ENCODE peak calls at places on chromosome 10, in four cellular contexts. F, W, T and H are unnamed samples.

GRCh38 chr10:42999385-43000020 is 77.4 kb upstream of the RET start:
- DNase-seq in F (no peak), W (no peak), T (no peak), H (no peak)

GRCh38 chr10:33735463-33735862 is 401.0 kb upstream of the NRP1 start:
- DNase-seq in T (peak), W (peak), F (no peak), H (no peak)

GRCh38 chr10:16545126-16545736 is 23.6 kb upstream of the C1QL3 start:
- DNase-seq in F (peak), T (peak), W (peak), H (peak)

GRCh38 chr10:104321226-104321625 is 17.0 kb downstream of the ITPRIP start:
- DNase-seq in W (peak), F (no peak), T (no peak), H (no peak)

GRCh38 chr10:128704716-128705115 is 578.5 kb upstream of the MKI67 start:
- DNase-seq in T (peak), F (no peak), W (no peak), H (peak)

GRCh38 chr10:17394854-17395253 is 59.5 kb downstream of the ST8SIA6 start:
- DNase-seq in W (no peak), T (no peak), F (no peak), H (no peak)

GRCh38 chr10:52050429-52051047 is 263.5 kb upstream of the DKK1 start:
- DNase-seq in W (no peak), F (no peak), T (no peak), H (peak)

GRCh38 chr10:78764846-78765430 is 303.8 kb upstream of the ZMIZ1 start:
- DNase-seq in T (no peak), F (no peak), W (no peak), H (no peak)

GRCh38 chr10:110918269-110918632 is 729 bp downstream of the BBIP1 start:
- DNase-seq in W (peak), F (peak), T (no peak), H (peak)

GRCh38 chr10:59606551-59606961 is 103.1 kb downstream of the SLC16A9 start:
- DNase-seq in W (peak), F (peak), T (peak), H (peak)

GRCh38 chr10:77849039-77849664 is 77.4 kb downstream of the DLG5 start:
- DNase-seq in W (peak), T (no peak), F (no peak), H (no peak)

GRCh38 chr10:35585903-35586535 is 19.1 kb upstream of the GJD4 start:
- DNase-seq in T (no peak), W (no peak), F (no peak), H (peak)

GRCh38 chr10:119207713-119208552 is 562 bp downstream of the GRK5 start:
- DNase-seq in T (peak), W (peak), F (no peak), H (peak)

GRCh38 chr10:98560585-98560984 is 113.8 kb upstream of the HPS1 start:
- DNase-seq in F (no peak), T (no peak), W (no peak), H (no peak)

GRCh38 chr10:6409982-6410694 is 169.9 kb downstream of the PRKCQ start:
- DNase-seq in T (peak), F (peak), W (peak), H (no peak)

GRCh38 chr10:488933-489215 is 200.6 kb downstream of the DIP2C start:
- DNase-seq in F (no peak), W (no peak), T (no peak), H (no peak)

GRCh38 chr10:11018426-11018818 is 750 bp downstream of the CELF2 start:
- DNase-seq in T (no peak), F (no peak), W (no peak), H (no peak)

GRCh38 chr10:95423327-95424005 is 132.7 kb upstream of the PDLIM1 start:
- DNase-seq in W (no peak), F (no peak), T (no peak), H (no peak)

GRCh38 chr10:95425592-95426465 is 135.0 kb upstream of the PDLIM1 start:
- DNase-seq in W (no peak), F (no peak), T (no peak), H (no peak)

GRCh38 chr10:95419399-95419798 is 128.6 kb upstream of the PDLIM1 start:
- DNase-seq in F (no peak), W (no peak), T (no peak), H (no peak)

GRCh38 chr10:95422196-95422595 is 131.4 kb upstream of the PDLIM1 start:
- DNase-seq in T (no peak), F (no peak), W (no peak), H (no peak)

GRCh38 chr10:95421782-95422181 is 131.0 kb upstream of the PDLIM1 start:
- DNase-seq in T (no peak), W (no peak), F (no peak), H (no peak)
- TF ChIP-seq CTCF in T (no peak), W (no peak), F (no peak), H (no peak)

GRCh38 chr10:95457319-95457886 is 103.8 kb downstream of the SORBS1 start:
- DNase-seq in T (no peak), W (no peak), F (no peak), H (no peak)

GRCh38 chr10:95456486-95456885 is 104.7 kb downstream of the SORBS1 start:
- DNase-seq in W (no peak), T (peak), F (no peak), H (no peak)

GRCh38 chr10:95451568-95452524 is 109.3 kb downstream of the SORBS1 start:
- DNase-seq in T (peak), W (no peak), F (no peak), H (no peak)

GRCh38 chr10:95454940-95455339 is 106.2 kb downstream of the SORBS1 start:
- DNase-seq in T (no peak), W (no peak), F (no peak), H (no peak)

DNA sequence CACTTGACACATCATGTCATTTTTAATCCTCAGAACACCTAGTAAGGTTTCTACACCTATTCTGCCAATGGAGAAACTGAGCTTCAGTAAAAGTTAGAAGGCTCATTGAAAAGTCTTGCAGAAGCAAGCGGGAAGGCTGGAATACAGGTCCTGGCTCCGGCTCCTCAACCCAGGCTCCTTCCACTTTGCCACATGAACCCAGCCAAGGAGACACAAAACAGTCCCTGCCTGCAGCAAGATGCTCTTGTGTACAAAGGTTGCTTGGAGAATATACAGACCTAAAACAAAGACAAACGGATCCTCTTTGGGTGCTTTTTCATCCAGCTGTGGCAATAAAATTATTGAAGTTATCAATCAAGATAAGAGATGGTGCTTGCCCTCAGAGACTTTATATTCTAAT is 106.8 kb downstream of the SORBS1 start:
- DNase-seq in F (no peak), T (no peak), W (no peak), H (no peak)
- TF ChIP-seq CTCF in F (no peak), T (no peak), W (no peak), H (no peak)

DNA sequence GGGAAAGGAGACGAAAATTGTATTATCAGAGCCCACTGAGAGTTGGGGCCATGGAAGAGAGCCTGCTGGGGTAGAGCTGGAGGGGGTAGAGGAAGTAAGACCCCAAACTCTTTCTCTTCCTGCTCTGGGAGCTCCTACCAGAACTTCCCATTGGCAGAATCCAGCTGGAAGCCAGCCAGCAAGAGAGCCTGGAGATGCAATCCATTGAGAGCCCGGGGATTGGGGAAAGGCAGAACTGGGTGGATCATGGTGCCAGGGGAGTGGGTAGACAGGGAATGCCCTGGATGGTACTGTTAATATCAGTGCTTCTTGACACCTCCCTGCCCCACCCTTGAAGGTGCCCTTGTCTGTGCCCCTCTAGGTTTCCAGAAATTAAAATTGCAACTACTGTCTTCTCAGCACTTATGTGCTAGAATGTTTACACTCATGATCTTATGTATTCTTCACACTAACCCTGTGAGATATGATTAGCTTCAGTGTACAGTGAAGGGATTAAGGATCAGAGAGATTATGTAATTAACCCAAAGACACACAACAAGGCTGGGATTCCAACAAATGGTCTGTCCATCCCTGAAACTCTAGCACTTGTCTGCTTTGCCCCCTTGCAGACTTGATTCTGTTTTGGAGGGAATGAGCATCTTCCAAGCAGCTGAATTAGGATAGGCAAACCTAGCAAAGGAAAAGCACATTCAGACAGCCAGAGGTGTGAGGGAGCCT is 154.1 kb downstream of the C10orf105 start:
- DNase-seq in W (no peak), F (no peak), T (no peak), H (no peak)
- TF ChIP-seq CTCF in W (no peak), F (no peak), T (no peak), H (no peak)

GRCh38 chr10:62250594-62251198 is 17.9 kb downstream of the RTKN2 start:
- DNase-seq in F (peak), T (peak), W (peak), H (peak)

GRCh38 chr10:62249974-62250373 is 18.7 kb downstream of the RTKN2 start:
- DNase-seq in F (no peak), T (no peak), W (no peak), H (no peak)

GRCh38 chr10:62244785-62245595 is 23.7 kb downstream of the RTKN2 start:
- DNase-seq in F (peak), T (peak), W (peak), H (peak)

GRCh38 chr10:62252051-62252450 is 16.6 kb downstream of the RTKN2 start:
- DNase-seq in F (no peak), W (no peak), T (no peak), H (no peak)

DNA sequence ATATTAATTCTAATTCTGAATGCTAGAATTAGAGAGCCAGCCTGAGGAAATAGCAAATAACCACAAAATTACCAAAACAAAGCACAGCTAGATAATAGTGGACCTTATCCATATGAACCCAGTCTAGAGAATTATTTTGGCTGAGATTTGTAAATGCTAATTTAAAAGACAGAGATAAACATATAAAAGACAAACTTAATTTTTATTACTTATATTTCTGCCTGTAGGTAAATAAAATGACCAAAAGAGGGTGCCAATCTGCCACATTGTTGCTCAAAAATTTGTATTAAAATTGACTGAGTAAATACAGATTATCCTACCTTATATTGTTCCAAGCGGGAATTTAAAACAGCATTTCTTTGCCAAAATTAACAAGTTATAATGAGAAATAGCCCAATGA is 20.2 kb downstream of the RTKN2 start:
- DNase-seq in T (no peak), W (peak), F (no peak), H (no peak)
- TF ChIP-seq CTCF in T (peak), W (peak), F (peak), H (peak)